ENCODE peak calls at places on chromosome 4, in nine cellular contexts. O, A, L, S, F, C, H, P and W are unnamed samples.

GRCh38 chr4:130422255-130422654 is 1326.3 kb downstream of the C4orf33 start:
- DNase-seq in C (no peak), L (no peak), A (no peak), F (no peak), P (no peak), H (no peak), S (no peak), O (no peak), W (no peak)

GRCh38 chr4:18566970-18567799 is 545.6 kb upstream of the LCORL start:
- DNase-seq in H (no peak), L (peak), P (no peak), O (peak), F (no peak), C (no peak), A (no peak), S (no peak), W (no peak)

GRCh38 chr4:22942920-22943559 is 250.3 kb downstream of the GBA3 start:
- DNase-seq in L (no peak), A (no peak), S (no peak), H (no peak), F (no peak), C (no peak), P (no peak), O (no peak), W (no peak)

GRCh38 chr4:77443941-77444340 is 161.7 kb upstream of the CXCL13 start:
- DNase-seq in O (no peak), A (no peak), H (no peak), P (no peak), F (no peak), S (no peak), C (no peak), L (no peak), W (no peak)

GRCh38 chr4:71518283-71518989 is 179.6 kb downstream of the SLC4A4 start:
- DNase-seq in O (no peak), C (no peak), P (no peak), L (no peak), S (no peak), A (no peak), H (peak), F (no peak), W (no peak)

GRCh38 chr4:13548059-13548983 is 4.0 kb upstream of the NKX3-2 start:
- DNase-seq in P (no peak), L (no peak), H (no peak), F (no peak), A (peak), S (peak), O (no peak), C (no peak), W (peak)

GRCh38 chr4:158018090-158018808 is 154.6 kb downstream of the GASK1B start:
- DNase-seq in H (no peak), C (no peak), S (no peak), L (no peak), F (no peak), P (no peak), A (no peak), O (no peak), W (no peak)

GRCh38 chr4:1706358-1706757 is 5.8 kb downstream of the SLBP start:
- DNase-seq in H (no peak), O (no peak), L (no peak), A (no peak), P (no peak), F (no peak), C (no peak), S (no peak), W (no peak)

GRCh38 chr4:78829296-78829695 is 53.1 kb downstream of the BMP2K start:
- DNase-seq in P (no peak), C (no peak), O (no peak), S (no peak), A (peak), L (no peak), H (no peak), F (no peak), W (no peak)

GRCh38 chr4:37383579-37384229 is 139.2 kb downstream of the NWD2 start:
- DNase-seq in O (peak), S (peak), H (no peak), L (no peak), P (no peak), F (no peak), A (peak), C (peak), W (peak)

GRCh38 chr4:38050560-38051350 is 90.6 kb downstream of the PTTG2 start:
- DNase-seq in F (no peak), H (no peak), L (no peak), P (no peak), A (no peak), C (no peak), S (no peak), O (no peak), W (no peak)

GRCh38 chr4:80268936-80269335 is 2.5 kb downstream of the FGF5 start:
- DNase-seq in A (peak), F (no peak), S (no peak), L (no peak), C (no peak), P (no peak), O (no peak), H (no peak), W (no peak)

GRCh38 chr4:147136308-147136707 is 190.6 kb upstream of the TTC29 start:
- DNase-seq in S (no peak), A (peak), H (no peak), P (peak), O (no peak), C (no peak), L (no peak), F (no peak), W (no peak)

GRCh38 chr4:128521634-128522253 is 234.1 kb upstream of the PGRMC2 start:
- DNase-seq in H (no peak), S (no peak), C (no peak), L (no peak), F (no peak), O (peak), P (no peak), A (peak), W (no peak)

GRCh38 chr4:80173387-80173786 is 23.9 kb upstream of the PRDM8 start:
- DNase-seq in C (no peak), H (no peak), P (no peak), O (no peak), L (no peak), A (peak), F (no peak), S (peak), W (no peak)

GRCh38 chr4:1576961-1577814 is 106.9 kb downstream of the FAM53A start:
- DNase-seq in C (no peak), F (no peak), H (peak), P (no peak), L (no peak), A (no peak), S (no peak), O (no peak), W (no peak)

GRCh38 chr4:70623301-70623700 is 5.2 kb upstream of the ENAM start:
- DNase-seq in A (no peak), O (no peak), P (no peak), H (no peak), F (no peak), C (no peak), L (no peak), S (no peak), W (no peak)

GRCh38 chr4:79663157-79663556 is 255.1 kb upstream of the GK2 start:
- DNase-seq in H (no peak), O (no peak), S (no peak), A (no peak), F (no peak), P (no peak), L (no peak), C (no peak), W (no peak)

GRCh38 chr4:143046454-143046853 is 138.3 kb upstream of the USP38 start:
- DNase-seq in C (no peak), L (no peak), F (no peak), S (no peak), P (no peak), H (no peak), O (no peak), A (no peak), W (no peak)

GRCh38 chr4:87406462-87406861 is 15.5 kb upstream of the HSD17B11 start:
- DNase-seq in H (no peak), L (no peak), S (no peak), O (no peak), C (no peak), A (no peak), P (no peak), F (no peak), W (no peak)

GRCh38 chr4:636628-636950 is 11.2 kb downstream of the PDE6B start:
- DNase-seq in H (no peak), A (no peak), O (no peak), C (no peak), S (no peak), P (no peak), F (no peak), L (no peak), W (no peak)

GRCh38 chr4:1364748-1365147 is 17.7 kb downstream of the UVSSA start:
- DNase-seq in S (no peak), P (no peak), O (no peak), L (no peak), A (no peak), H (peak), C (no peak), F (no peak), W (no peak)

GRCh38 chr4:175263537-175263936 is 345.4 kb downstream of the ADAM29 start:
- DNase-seq in L (no peak), O (no peak), P (no peak), F (no peak), S (no peak), H (no peak), C (no peak), A (peak), W (no peak)

GRCh38 chr4:100796333-100796732 is 278.5 kb upstream of the EMCN start:
- DNase-seq in S (no peak), F (no peak), L (no peak), H (no peak), A (no peak), P (no peak), C (no peak), O (no peak), W (no peak)

GRCh38 chr4:89939994-89940393 is 45.3 kb downstream of the MMRN1 start:
- DNase-seq in L (peak), O (peak), C (no peak), H (no peak), F (no peak), A (peak), P (no peak), S (no peak), W (no peak)

GRCh38 chr4:26069218-26069617 is 155.2 kb downstream of the SMIM20 start:
- DNase-seq in P (no peak), O (no peak), H (no peak), A (peak), C (no peak), L (no peak), F (no peak), S (peak), W (peak)
- TF ChIP-seq CTCF in P (no peak), O (peak), H (no peak), A (peak), C (no peak), L (no peak), F (peak), S (peak), W (peak)

DNA sequence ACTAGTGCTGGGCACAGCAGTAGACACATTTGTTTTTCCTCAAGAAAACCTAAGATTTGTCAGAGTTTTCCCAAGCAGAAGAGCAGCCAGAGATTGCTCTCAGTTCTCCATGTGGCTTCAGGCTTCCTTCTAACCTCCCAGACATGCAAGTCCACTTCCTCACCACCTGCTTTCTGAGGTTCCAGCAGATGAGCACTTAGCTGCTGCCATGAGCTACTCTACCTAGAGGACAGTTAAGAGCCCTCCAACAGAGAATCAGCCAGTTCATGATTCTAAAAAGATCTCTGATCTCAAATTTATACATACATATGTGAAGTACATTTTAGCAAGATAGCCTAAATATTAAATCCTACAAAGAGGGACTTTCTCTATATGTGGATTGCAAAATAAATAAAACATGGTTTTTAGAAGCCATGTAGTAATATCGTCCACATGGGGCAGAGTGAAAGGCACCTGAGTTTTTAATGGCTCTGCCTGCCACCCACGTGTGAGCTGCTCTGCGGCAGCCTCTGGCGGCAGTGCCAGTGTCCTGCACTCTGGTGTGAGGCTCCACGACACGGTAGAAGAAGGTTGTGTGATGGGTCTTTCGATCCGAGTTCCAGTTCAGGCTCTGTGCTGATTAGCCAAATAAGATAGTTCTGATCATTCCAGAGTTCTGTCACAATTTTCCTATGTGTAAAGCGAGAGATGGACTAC is 10.3 kb downstream of the CYP4V2 start:
- DNase-seq in L (peak), H (peak), O (peak), C (no peak), A (no peak), F (peak), P (no peak), S (peak), W (peak)
- TF ChIP-seq CTCF in L (peak), H (peak), O (peak), C (peak), A (peak), F (peak), P (peak), S (no peak), W (peak)

GRCh38 chr4:126582737-126583136 is 1050.0 kb upstream of the INTU start:
- DNase-seq in L (no peak), C (no peak), A (no peak), P (no peak), F (no peak), H (peak), O (no peak), S (no peak), W (no peak)
- TF ChIP-seq CTCF in L (no peak), C (no peak), A (peak), P (no peak), F (no peak), H (no peak), O (peak), S (no peak), W (no peak)

DNA sequence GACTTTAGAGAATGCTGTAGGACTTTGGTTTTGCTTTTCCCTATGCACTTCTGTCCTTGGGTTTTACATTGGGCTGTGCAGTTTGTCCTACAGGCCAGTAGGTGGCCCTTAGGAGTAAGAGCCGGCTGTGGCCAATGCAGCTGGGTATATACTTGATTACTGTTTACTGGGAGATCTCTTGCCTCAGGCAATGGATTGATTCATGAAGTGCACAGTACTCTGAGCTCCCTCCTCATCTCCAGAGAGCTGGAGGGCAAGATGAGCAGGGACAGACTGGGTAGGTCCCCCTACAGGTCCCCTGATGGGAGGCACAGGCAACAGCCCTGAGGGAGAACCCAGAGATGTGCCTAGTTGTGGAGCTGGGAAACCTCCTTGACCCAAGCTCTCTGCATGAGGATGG is 103.8 kb upstream of the QRFPR start:
- DNase-seq in C (peak), A (peak), P (peak), S (peak), H (no peak), F (no peak), L (peak), O (no peak), W (peak)
- TF ChIP-seq CTCF in C (peak), A (peak), P (peak), S (peak), H (peak), F (peak), L (peak), O (peak), W (peak)

DNA sequence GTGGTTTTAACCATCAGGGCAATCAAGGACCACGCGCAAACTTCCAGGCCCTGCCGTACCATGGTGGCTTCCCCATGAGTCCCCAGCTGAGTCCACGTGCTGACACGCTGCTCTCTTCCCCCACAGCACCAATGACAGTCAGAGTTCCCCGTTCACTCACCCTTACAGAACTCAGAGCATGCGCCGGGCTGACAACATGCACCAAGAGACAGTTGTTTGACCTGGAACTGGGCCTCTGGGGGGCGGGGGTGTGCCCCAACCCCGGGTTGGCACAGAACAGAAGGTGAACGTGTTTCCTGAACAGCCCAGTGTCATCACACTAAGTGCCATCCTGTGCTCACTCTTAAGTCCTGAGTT is 29.4 kb downstream of the IRF2 start:
- DNase-seq in L (no peak), C (no peak), O (no peak), H (no peak), F (peak), S (peak), A (no peak), P (no peak), W (peak)
- TF ChIP-seq CTCF in L (no peak), C (no peak), O (no peak), H (no peak), F (no peak), S (no peak), A (no peak), P (no peak), W (no peak)

DNA sequence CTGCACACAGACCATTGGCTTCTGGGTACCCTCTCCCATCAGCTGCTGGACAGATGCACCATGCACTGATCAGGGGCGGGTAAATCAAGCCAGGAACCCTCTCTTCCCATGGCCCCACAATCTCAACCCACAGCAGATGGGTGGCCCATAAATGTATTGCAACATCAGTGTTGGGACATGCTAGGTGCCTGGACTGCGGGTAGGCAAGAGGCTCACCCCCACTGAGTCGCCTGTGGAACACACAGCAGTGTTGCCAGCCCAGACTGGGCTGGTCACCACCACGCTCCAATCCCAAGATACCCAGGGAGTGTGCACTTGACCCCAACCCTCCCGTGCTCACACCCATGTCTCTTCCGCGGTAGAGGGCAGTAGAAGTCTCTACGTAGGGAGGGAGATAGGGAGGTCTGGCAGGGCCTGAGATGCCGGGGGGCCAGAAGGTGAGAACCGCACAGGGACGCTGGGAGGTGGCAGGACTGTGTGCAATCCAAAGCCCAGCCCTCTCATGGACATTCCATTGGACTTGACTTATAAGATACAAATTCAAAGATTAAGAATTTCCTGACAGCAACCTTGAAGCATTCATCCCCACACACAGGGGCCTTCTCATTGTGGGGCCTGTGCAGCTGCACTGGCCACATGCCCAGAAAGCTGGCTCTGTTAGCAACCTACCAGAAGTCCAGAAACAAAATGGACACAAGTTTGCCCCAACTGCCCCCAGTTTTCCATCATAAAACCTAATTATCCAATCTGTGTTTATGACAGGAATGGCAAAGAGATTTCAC is 183.7 kb downstream of the NSUN7 start:
- DNase-seq in O (no peak), C (no peak), H (no peak), F (no peak), P (no peak), L (no peak), A (peak), S (no peak), W (no peak)
- TF ChIP-seq CTCF in O (no peak), C (no peak), H (no peak), F (no peak), P (no peak), L (no peak), A (no peak), S (no peak), W (no peak)